ENCODE peak calls at places on chromosomes 3 and 15, in seven cellular contexts. T is left ventricle myocardium inferior, H is transverse colon, U is stomach, R is tibial artery, N is astrocyte of the cerebellum, I is heart right ventricle. K is an unnamed sample.

GRCh38 chr3:50714953-50715352 is 40.2 kb downstream of the DOCK3 start:
- DNase-seq in I (no peak), R (no peak), U (no peak), H (no peak), N (no peak), T (no peak), K (no peak)

GRCh38 chr3:148705314-148705713 is 7.6 kb downstream of the AGTR1 start:
- DNase-seq in T (no peak), U (no peak), R (no peak), N (no peak), H (no peak), I (no peak), K (no peak)

GRCh38 chr3:142888099-142888483 is 792 bp downstream of the PCOLCE2 start:
- DNase-seq in U (no peak), I (peak), T (peak), R (peak), H (no peak), N (peak), K (no peak)

GRCh38 chr15:94451461-94451860 is 220.1 kb downstream of the MCTP2 start:
- DNase-seq in R (no peak), H (no peak), T (no peak), N (no peak), I (no peak), U (no peak), K (no peak)

GRCh38 chr15:59400103-59400813 is 27.6 kb upstream of the MYO1E start:
- DNase-seq in U (no peak), H (no peak), R (no peak), T (no peak), N (no peak), I (no peak), K (no peak)

GRCh38 chr15:81189583-81190283 is 6.9 kb upstream of the IL16 start:
- DNase-seq in H (peak), T (peak), N (no peak), I (peak), R (peak), U (peak), K (no peak)

GRCh38 chr15:55290361-55291057 is 896 bp upstream of the RAB27A start:
- DNase-seq in U (peak), I (peak), R (peak), T (peak), H (peak), N (peak), K (peak)

GRCh38 chr15:66701422-66702034 is 508 bp upstream of the SMAD6 start:
- DNase-seq in N (no peak), I (peak), H (peak), R (peak), U (peak), T (peak), K (no peak)

GRCh38 chr15:55535436-55535835 is 27.4 kb upstream of the DNAAF4 start:
- DNase-seq in T (no peak), R (no peak), H (no peak), I (no peak), U (no peak), N (no peak), K (no peak)

GRCh38 chr3:108383306-108383705 is 87.0 kb downstream of the HHLA2 start:
- DNase-seq in R (no peak), H (no peak), U (no peak), T (no peak), N (no peak), I (no peak), K (no peak)

GRCh38 chr3:62211675-62212429 is 161.5 kb downstream of the FEZF2 start:
- DNase-seq in R (no peak), H (no peak), T (no peak), U (no peak), I (no peak), N (no peak), K (no peak)

GRCh38 chr15:45521596-45522167 is 873 bp downstream of the SLC30A4 start:
- DNase-seq in T (no peak), H (peak), I (no peak), R (no peak), N (no peak), U (no peak), K (no peak)

GRCh38 chr15:94056314-94056713 is 175.0 kb upstream of the MCTP2 start:
- DNase-seq in U (no peak), T (no peak), N (peak), R (no peak), H (no peak), I (no peak), K (no peak)

GRCh38 chr15:65087873-65088642 is 11.5 kb downstream of the KBTBD13 start:
- DNase-seq in I (peak), U (no peak), H (peak), R (peak), T (peak), N (no peak), K (no peak)

GRCh38 chr3:147797095-147797494 is 387.9 kb downstream of the ZIC1 start:
- DNase-seq in N (peak), H (no peak), I (no peak), T (no peak), U (no peak), R (no peak), K (no peak)

GRCh38 chr15:90660195-90660995 is 56.8 kb upstream of the BLM start:
- DNase-seq in N (peak), U (peak), I (peak), H (peak), T (peak), R (peak), K (no peak)

GRCh38 chr3:11568503-11569155 is 75.1 kb downstream of the VGLL4 start:
- DNase-seq in N (peak), H (peak), R (peak), I (peak), U (no peak), T (peak), K (peak)

GRCh38 chr3:103644450-103644849 is 1209.6 kb downstream of the ZPLD1 start:
- DNase-seq in T (no peak), N (peak), U (no peak), R (no peak), I (no peak), H (no peak), K (no peak)

GRCh38 chr15:92733934-92734521 is 78.5 kb upstream of the FAM174B start:
- DNase-seq in H (no peak), T (peak), N (no peak), I (no peak), U (no peak), R (no peak), K (no peak)

GRCh38 chr15:98446093-98446492 is 202.2 kb upstream of the IGF1R start:
- DNase-seq in U (no peak), R (no peak), T (no peak), N (no peak), I (no peak), H (no peak), K (no peak)

GRCh38 chr15:78842519-78842918 is 30.2 kb upstream of the MORF4L1 start:
- DNase-seq in H (no peak), I (no peak), N (no peak), R (no peak), T (no peak), U (no peak), K (no peak)

GRCh38 chr15:78179286-78179840 is 30.2 kb downstream of the IDH3A start:
- DNase-seq in H (no peak), R (no peak), I (no peak), N (no peak), T (no peak), U (no peak), K (no peak)

GRCh38 chr15:32674681-32675080 is 33.2 kb downstream of the SCG5 start:
- DNase-seq in N (no peak), U (no peak), R (no peak), T (no peak), I (no peak), H (no peak), K (no peak)

GRCh38 chr3:55721716-55722484 is 234.8 kb upstream of the WNT5A start:
- DNase-seq in U (peak), I (peak), H (peak), N (peak), R (no peak), T (no peak), K (no peak)

GRCh38 chr15:25862087-25862468 is 1.0 kb downstream of the ATP10A start:
- DNase-seq in U (no peak), H (no peak), N (no peak), I (no peak), T (no peak), R (peak), K (no peak)

GRCh38 chr3:138227650-138228049 is 40.5 kb downstream of the ARMC8 start:
- DNase-seq in I (no peak), R (no peak), U (no peak), H (no peak), N (no peak), T (no peak), K (no peak)

GRCh38 chr3:113241292-113242033 is 30.1 kb downstream of the BOC start:
- DNase-seq in N (no peak), I (no peak), H (no peak), R (no peak), U (no peak), T (no peak), K (no peak)

GRCh38 chr15:90956551-90957104 is 1.9 kb downstream of the RCCD1 start:
- DNase-seq in H (peak), R (peak), U (peak), N (no peak), T (peak), I (peak), K (peak)

GRCh38 chr3:58899159-58899952 is 150.5 kb downstream of the CFAP20DC start:
- DNase-seq in N (no peak), R (peak), H (peak), T (peak), I (peak), U (no peak), K (no peak)

GRCh38 chr3:123021986-123022510 is 5.5 kb downstream of the SEMA5B start:
- DNase-seq in R (no peak), U (no peak), I (no peak), N (no peak), H (no peak), T (no peak), K (no peak)

GRCh38 chr15:27273506-27273905 is 302.5 kb downstream of the GABRG3 start:
- DNase-seq in U (no peak), I (no peak), H (no peak), T (no peak), R (no peak), N (no peak), K (no peak)

GRCh38 chr3:140377644-140378043 is 300.2 kb upstream of the TRIM42 start:
- DNase-seq in I (no peak), U (no peak), R (no peak), N (no peak), T (no peak), H (no peak), K (no peak)

GRCh38 chr3:15527031-15527459 is 5.5 kb upstream of the COLQ start:
- DNase-seq in R (no peak), H (no peak), N (no peak), T (no peak), I (no peak), U (no peak), K (no peak)

GRCh38 chr15:64010719-64011118 is 35.6 kb downstream of the DAPK2 start:
- DNase-seq in R (peak), T (peak), U (peak), N (peak), I (peak), H (peak), K (no peak)

GRCh38 chr3:141076026-141076797 is 25.1 kb downstream of the SPSB4 start:
- DNase-seq in U (peak), T (no peak), R (peak), H (no peak), I (no peak), N (no peak), K (no peak)

GRCh38 chr3:175338775-175339535 is 479.8 kb downstream of the NAALADL2 start:
- DNase-seq in R (peak), H (peak), U (peak), I (no peak), T (no peak), N (peak), K (no peak)

GRCh38 chr15:80183886-80184285 is 31.1 kb downstream of the FAH start:
- DNase-seq in U (no peak), R (no peak), H (no peak), N (no peak), I (no peak), T (no peak), K (no peak)

GRCh38 chr3:122199552-122199951 is 16.1 kb downstream of the CASR start:
- DNase-seq in T (no peak), H (no peak), N (no peak), R (no peak), I (no peak), U (no peak), K (no peak)

DNA sequence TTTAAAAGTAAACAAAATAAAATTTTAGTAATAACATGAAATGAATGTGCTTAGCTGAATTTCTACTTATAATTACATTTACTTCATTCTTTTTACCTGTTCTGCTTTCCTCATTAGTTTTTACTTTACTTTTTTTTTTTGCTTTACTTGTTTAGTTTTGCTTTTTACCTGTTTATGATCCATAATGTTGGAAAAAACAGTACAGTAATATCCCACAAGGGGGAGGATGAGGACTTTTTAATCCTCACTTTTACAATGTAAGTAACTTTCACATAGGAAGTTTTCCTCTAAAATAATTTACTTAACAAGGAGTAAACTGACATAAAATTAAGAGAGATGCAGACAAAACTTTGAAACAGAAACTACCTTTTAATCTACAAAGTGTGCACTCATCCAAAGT is 268.7 kb downstream of the TBC1D5 start:
- DNase-seq in N (peak), U (no peak), H (no peak), T (no peak), R (no peak), I (no peak), K (no peak)
- TF ChIP-seq CTCF in N (no peak), U (no peak), H (no peak), T (peak), R (peak), I (peak), K (no peak)

DNA sequence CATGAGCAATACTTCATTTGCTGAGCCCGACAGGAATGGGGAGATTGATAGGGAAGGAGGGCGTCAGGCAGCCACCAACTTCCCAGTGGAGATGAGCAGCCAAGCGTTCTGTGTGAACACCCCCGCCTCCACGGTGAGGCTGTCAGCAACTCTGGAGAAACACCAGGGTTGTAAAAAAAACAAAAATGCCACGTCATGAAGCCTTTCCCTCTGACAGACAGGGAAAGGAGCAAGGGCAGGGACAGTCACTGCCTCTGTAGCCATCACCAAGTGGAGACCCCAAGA is 36.7 kb downstream of the TLE3 start:
- DNase-seq in T (no peak), H (no peak), R (peak), I (no peak), U (no peak), N (no peak), K (no peak)
- TF ChIP-seq CTCF in T (no peak), H (no peak), R (no peak), I (no peak), U (no peak), N (no peak), K (no peak)

GRCh38 chr3:127137113-127137512 is 55.8 kb upstream of the PRR23E start:
- DNase-seq in N (no peak), R (peak), I (no peak), H (no peak), U (peak), T (peak), K (peak)

GRCh38 chr3:127141921-127142730 is 50.8 kb upstream of the PRR23E start:
- DNase-seq in R (peak), I (no peak), U (peak), H (peak), T (no peak), N (no peak), K (peak)

GRCh38 chr3:127137757-127138536 is 55.0 kb upstream of the PRR23E start:
- DNase-seq in H (no peak), U (no peak), N (no peak), I (no peak), T (no peak), R (peak), K (peak)

GRCh38 chr3:127140501-127141460 is 52.1 kb upstream of the PRR23E start:
- DNase-seq in N (no peak), U (no peak), R (peak), T (no peak), H (no peak), I (no peak), K (peak)

GRCh38 chr3:127139601-127140500 is 53.1 kb upstream of the PRR23E start:
- DNase-seq in T (no peak), I (no peak), R (peak), U (peak), N (no peak), H (no peak), K (no peak)
- TF ChIP-seq CTCF in T (no peak), I (no peak), R (no peak), U (no peak), N (no peak), H (no peak), K (no peak)

DNA sequence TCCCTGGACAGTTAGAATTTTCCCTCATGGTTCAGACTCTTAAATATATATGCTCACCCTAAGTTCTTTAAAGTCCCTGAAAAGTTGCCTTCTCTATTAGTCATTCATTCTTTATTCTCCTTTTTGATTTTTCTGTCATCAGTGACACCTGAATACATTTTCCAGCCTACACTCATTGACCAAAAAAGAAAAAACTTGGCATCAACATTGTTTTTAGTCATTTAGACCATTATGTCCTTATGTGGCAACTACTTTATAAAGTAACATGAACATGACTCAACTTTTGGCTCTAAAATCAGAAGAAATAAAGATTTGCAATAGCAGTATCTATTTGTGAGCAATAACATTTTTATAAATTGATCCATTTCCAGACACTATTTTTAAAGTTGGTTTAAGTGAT is 48.3 kb upstream of the MLF1 start:
- DNase-seq in I (no peak), T (no peak), H (no peak), N (peak), U (no peak), R (no peak), K (no peak)
- TF ChIP-seq CTCF in I (no peak), T (no peak), H (no peak), N (no peak), U (no peak), R (no peak), K (no peak)

GRCh38 chr3:161310649-161311423 is 60.5 kb downstream of the SPTSSB start:
- DNase-seq in N (no peak), I (no peak), R (no peak), H (peak), U (no peak), T (no peak), K (no peak)

DNA sequence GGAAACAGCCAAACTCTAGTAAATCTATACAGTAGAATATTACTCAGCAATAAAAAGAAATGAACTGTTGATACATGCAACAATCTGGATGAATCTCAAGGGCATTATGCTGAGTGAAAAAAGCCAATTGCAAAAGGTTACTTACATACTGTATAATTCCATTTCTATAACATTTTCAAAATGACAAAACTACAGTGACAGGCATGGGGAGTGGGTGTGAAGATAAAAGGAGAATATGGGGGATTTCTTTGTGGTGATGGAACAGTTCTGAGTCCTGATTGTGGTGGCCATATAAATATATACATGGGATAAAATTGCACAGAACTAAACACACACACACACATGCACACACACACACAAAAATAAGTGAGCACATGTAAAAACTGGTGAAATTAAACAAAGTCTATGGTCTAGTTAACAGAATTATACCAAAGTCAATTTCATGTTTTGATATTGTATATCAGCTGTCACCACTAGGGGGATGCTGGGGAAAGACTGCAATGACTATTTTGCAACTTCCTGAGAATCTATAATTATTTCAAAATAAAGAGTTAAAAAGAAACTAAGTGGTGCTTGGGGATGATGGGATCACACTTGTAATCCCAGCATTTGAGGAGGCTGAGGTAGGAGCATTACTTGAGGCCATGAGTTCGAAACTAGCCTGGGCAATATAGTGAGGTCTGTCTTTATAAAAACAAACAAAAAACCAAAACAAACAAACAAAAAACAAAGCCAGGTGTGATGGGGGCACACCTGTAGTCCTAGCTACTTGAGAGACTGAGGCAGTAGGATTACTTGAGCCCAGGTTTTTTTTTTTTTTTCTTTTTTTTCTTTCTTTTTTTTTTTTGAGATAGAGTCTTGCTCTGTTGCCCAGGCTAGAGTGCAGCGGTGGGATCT is 66.0 kb downstream of the SPTSSB start:
- DNase-seq in H (no peak), T (no peak), U (no peak), I (no peak), R (no peak), N (no peak), K (no peak)
- TF ChIP-seq CTCF in H (peak), T (peak), U (peak), I (peak), R (peak), N (peak), K (no peak)

DNA sequence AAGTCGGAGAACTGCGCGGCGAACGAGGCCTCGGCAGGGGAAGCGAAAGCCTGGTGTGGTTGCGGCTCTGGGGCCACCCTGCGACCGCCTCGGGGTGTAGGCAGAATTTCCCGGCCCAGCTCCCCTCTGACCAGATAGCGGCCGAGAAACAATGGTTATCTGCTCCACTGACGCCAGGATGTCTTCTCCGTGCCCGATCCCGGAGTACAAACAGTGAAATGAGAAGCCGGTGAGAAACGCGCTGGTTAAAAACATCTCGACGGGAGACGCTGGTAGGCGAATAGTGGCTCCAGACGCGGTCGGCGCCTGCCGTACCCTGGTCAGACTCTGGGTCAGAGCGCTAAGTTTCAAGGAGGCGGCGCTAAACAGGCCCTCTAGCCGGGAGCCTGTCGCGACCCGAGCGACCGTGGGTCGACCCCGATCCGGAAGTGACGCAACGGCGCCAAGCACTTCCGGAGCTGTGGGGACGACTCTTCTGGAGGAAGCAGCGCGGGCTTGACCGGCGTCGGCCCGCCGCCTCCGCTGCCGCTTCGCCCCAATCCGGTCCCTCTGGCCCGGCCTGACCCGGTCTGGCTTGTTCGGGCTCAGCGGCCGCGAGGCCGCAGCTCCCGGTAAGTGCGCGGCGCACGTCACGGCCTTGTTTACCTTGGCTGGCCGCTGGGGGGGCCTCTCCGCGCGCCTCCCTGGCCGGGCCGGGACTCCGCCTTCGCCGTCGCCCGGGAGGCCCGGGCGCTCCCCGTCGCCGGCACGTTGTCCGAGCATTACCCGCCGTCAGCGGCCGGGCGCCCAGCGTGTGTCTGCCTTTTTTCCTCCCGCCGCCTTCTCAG is at the start of gene ARIH2:
- DNase-seq in T (peak), I (peak), N (peak), U (peak), H (peak), R (peak), K (peak)
- TF ChIP-seq CTCF in T (peak), I (peak), N (peak), U (no peak), H (peak), R (no peak), K (no peak)

K was measured in omental fat pad.